ENCODE peak calls at places on chromosomes 2 and 18, in ten cellular contexts. W is neuronal stem cell, Z is HCT116, F is gastrocnemius medialis, U is AG04449, R is cardiac muscle cell, Q is iPS DF 6.9, L is mucosa of descending colon, P is choroid plexus epithelial cell, X is astrocyte. M is an unnamed sample.

GRCh38 chr18:79546781-79547272 is 132.8 kb upstream of the CTDP1 start:
- DNase-seq in W (no peak), Z (no peak), F (no peak), U (no peak), R (no peak), Q (no peak), L (no peak), P (no peak), X (no peak), M (no peak)

GRCh38 chr18:26711806-26712205 is 153.7 kb downstream of the AQP4 start:
- DNase-seq in W (no peak), Z (no peak), F (no peak), U (no peak), R (no peak), Q (no peak), L (no peak), P (no peak), X (no peak), M (no peak)

GRCh38 chr2:224638338-224638823 is 53.2 kb upstream of the CUL3 start:
- DNase-seq in W (no peak), Z (no peak), F (no peak), U (no peak), R (no peak), Q (no peak), L (peak), P (no peak), X (peak), M (no peak)

GRCh38 chr2:6959751-6960150 is 42.5 kb downstream of the RNF144A start:
- DNase-seq in W (no peak), Z (no peak), F (no peak), U (no peak), R (no peak), Q (no peak), L (no peak), P (no peak), X (no peak), M (no peak)

GRCh38 chr2:98551316-98551715 is 57.0 kb downstream of the COA5 start:
- DNase-seq in W (no peak), Z (no peak), F (no peak), U (no peak), R (no peak), Q (no peak), L (no peak), P (no peak), X (no peak), M (no peak)

GRCh38 chr2:108399479-108399878 is 21.7 kb downstream of the SULT1C4 start:
- DNase-seq in W (no peak), Z (no peak), F (no peak), U (no peak), R (no peak), Q (no peak), L (no peak), P (peak), X (no peak), M (no peak)

GRCh38 chr2:209113030-209113429 is 310.8 kb upstream of the MAP2 start:
- DNase-seq in W (no peak), Z (no peak), F (no peak), U (no peak), R (no peak), Q (peak), L (no peak), P (no peak), X (no peak), M (no peak)

GRCh38 chr2:43718530-43719124 is 42.4 kb upstream of the C1GALT1C1L start:
- DNase-seq in W (no peak), Z (no peak), F (no peak), U (no peak), R (no peak), Q (no peak), L (no peak), P (no peak), X (no peak), M (no peak)

GRCh38 chr18:36757081-36757480 is 71.7 kb downstream of the TPGS2 start:
- DNase-seq in W (peak), Z (peak), F (no peak), U (peak), R (peak), Q (peak), L (peak), P (peak), X (peak), M (peak)

GRCh38 chr2:104378853-104379374 is 475.0 kb upstream of the POU3F3 start:
- DNase-seq in W (peak), Z (no peak), F (no peak), U (no peak), R (peak), Q (peak), L (peak), P (peak), X (peak), M (peak)

GRCh38 chr18:47730795-47731194 is 199.7 kb downstream of the SMAD2 start:
- DNase-seq in W (no peak), Z (no peak), F (no peak), U (no peak), R (no peak), Q (no peak), L (no peak), P (peak), X (no peak), M (no peak)

GRCh38 chr2:53181759-53182158 is 585.8 kb upstream of the CHAC2 start:
- DNase-seq in W (no peak), Z (no peak), F (no peak), U (no peak), R (no peak), Q (no peak), L (no peak), P (no peak), X (no peak), M (no peak)

GRCh38 chr2:3001595-3002184 is 375.9 kb downstream of the EIPR1 start:
- DNase-seq in W (no peak), Z (no peak), F (no peak), U (no peak), R (peak), Q (peak), L (no peak), P (peak), X (no peak), M (no peak)

GRCh38 chr2:178700922-178701342 is 106.3 kb downstream of the TTN start:
- DNase-seq in W (peak), Z (peak), F (no peak), U (no peak), R (peak), Q (no peak), L (no peak), P (peak), X (peak), M (no peak)

GRCh38 chr18:55500316-55501086 is 87.5 kb downstream of the TCF4 start:
- DNase-seq in W (no peak), Z (no peak), F (no peak), U (peak), R (no peak), Q (no peak), L (no peak), P (peak), X (peak), M (no peak)

GRCh38 chr2:180653481-180653880 is 326.9 kb upstream of the UBE2E3 start:
- DNase-seq in W (no peak), Z (no peak), F (no peak), U (no peak), R (peak), Q (no peak), L (no peak), P (no peak), X (no peak), M (no peak)

GRCh38 chr18:3151379-3152264 is 68.1 kb downstream of the MYOM1 start:
- DNase-seq in W (peak), Z (no peak), F (no peak), U (no peak), R (peak), Q (no peak), L (peak), P (peak), X (peak), M (no peak)

GRCh38 chr2:37616674-37616999 is 54.8 kb downstream of the CDC42EP3 start:
- DNase-seq in W (no peak), Z (no peak), F (no peak), U (no peak), R (no peak), Q (no peak), L (no peak), P (peak), X (peak), M (no peak)

GRCh38 chr2:1887915-1888314 is 143.6 kb upstream of the PXDN start:
- DNase-seq in W (no peak), Z (peak), F (no peak), U (no peak), R (peak), Q (no peak), L (no peak), P (peak), X (no peak), M (peak)

GRCh38 chr18:398866-399637 is 101.4 kb downstream of the COLEC12 start:
- DNase-seq in W (no peak), Z (no peak), F (no peak), U (no peak), R (no peak), Q (no peak), L (no peak), P (no peak), X (no peak), M (no peak)

GRCh38 chr2:134118279-134119116 is 135.4 kb upstream of the MGAT5 start:
- DNase-seq in W (peak), Z (peak), F (peak), U (peak), R (peak), Q (no peak), L (peak), P (peak), X (peak), M (peak)

GRCh38 chr2:134117651-134118050 is 136.2 kb upstream of the MGAT5 start:
- DNase-seq in W (no peak), Z (no peak), F (no peak), U (no peak), R (no peak), Q (no peak), L (no peak), P (no peak), X (no peak), M (no peak)

GRCh38 chr2:134120160-134120717 is 133.6 kb upstream of the MGAT5 start:
- DNase-seq in W (peak), Z (no peak), F (no peak), U (no peak), R (peak), Q (no peak), L (peak), P (no peak), X (no peak), M (no peak)

GRCh38 chr2:134119672-134120159 is 134.2 kb upstream of the MGAT5 start:
- DNase-seq in W (peak), Z (peak), F (peak), U (peak), R (peak), Q (no peak), L (peak), P (peak), X (peak), M (peak)

DNA sequence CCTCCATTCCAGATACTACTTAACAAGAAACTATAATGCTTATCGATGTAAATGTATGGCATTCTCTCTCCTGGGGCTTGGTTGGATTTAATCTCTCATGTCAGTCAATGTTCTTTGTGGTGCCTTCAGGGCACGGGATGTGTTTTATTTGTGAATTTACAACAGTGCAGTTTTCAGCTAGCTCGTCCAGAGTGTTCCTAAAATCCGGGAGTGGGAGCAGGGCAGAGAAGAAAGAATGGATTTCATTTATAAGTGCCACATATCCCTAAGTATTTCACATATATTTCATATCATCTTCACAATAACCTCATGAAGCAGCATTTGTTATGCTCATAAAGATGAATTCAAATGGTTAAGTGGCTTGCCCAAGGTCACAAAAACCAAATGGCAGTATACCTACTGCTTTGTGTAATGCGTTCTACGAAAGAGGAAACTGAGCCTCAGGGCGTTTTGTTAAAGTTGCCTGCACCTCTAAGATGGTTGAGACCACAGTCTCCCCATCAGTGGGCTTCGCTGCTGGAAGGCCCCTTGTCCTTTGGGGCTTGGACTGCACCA is 134.7 kb upstream of the MGAT5 start:
- DNase-seq in W (no peak), Z (no peak), F (no peak), U (no peak), R (no peak), Q (no peak), L (no peak), P (no peak), X (no peak), M (no peak)
- H3K4me3 ChIP-seq in W (peak), Z (peak), F (peak), U (peak), R (peak), Q (peak), L (no peak), P (peak), X (peak), M (peak)

GRCh38 chr2:135701442-135701841 is 40.2 kb upstream of the UBXN4 start:
- DNase-seq in W (no peak), Z (no peak), F (no peak), U (peak), R (no peak), Q (no peak), L (no peak), P (peak), X (peak), M (peak)

GRCh38 chr2:135694711-135695110 is 46.9 kb upstream of the UBXN4 start:
- DNase-seq in W (no peak), Z (no peak), F (no peak), U (no peak), R (no peak), Q (no peak), L (no peak), P (peak), X (no peak), M (no peak)

GRCh38 chr2:135703300-135703699 is 38.4 kb upstream of the UBXN4 start:
- DNase-seq in W (no peak), Z (no peak), F (no peak), U (no peak), R (no peak), Q (no peak), L (no peak), P (no peak), X (no peak), M (no peak)

DNA sequence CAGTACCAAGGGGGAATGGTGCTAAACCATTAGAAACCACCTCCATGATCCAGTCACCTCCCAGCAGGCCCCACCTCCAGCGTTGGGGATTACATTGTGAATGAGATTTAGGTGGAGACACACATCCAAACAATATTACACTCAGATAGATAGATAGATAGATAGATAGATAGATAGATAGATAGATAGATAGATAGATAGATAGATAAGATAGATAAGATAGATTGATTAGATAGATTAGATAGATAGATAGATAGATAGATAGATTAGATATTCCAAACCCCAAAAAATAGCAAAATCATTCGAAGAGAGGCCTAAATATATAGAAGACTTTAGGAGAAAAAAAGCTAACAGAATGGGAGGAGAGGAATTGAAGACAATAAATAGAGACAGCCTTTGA is 42.8 kb upstream of the UBXN4 start:
- DNase-seq in W (no peak), Z (no peak), F (no peak), U (no peak), R (no peak), Q (no peak), L (no peak), P (no peak), X (no peak), M (no peak)
- H3K4me3 ChIP-seq in W (no peak), Z (no peak), F (no peak), U (no peak), R (no peak), Q (no peak), L (no peak), P (no peak), X (no peak), M (no peak)

GRCh38 chr2:31236433-31237205 is 2.7 kb downstream of the EHD3 start:
- DNase-seq in W (no peak), Z (no peak), F (no peak), U (no peak), R (no peak), Q (no peak), L (no peak), P (no peak), X (no peak), M (no peak)
- H3K4me3 ChIP-seq in W (no peak), Z (no peak), F (no peak), U (no peak), R (no peak), Q (no peak), L (no peak), P (peak), X (no peak), M (no peak)

GRCh38 chr2:80311304-80311703 is 6.8 kb upstream of the LRRTM1 start:
- DNase-seq in W (no peak), Z (no peak), F (no peak), U (no peak), R (no peak), Q (no peak), L (no peak), P (no peak), X (no peak), M (no peak)
- H3K4me3 ChIP-seq in W (no peak), Z (no peak), F (no peak), U (no peak), R (no peak), Q (no peak), L (no peak), P (no peak), X (no peak), M (no peak)

M was measured in kidney epithelial cell.